ENCODE peak calls at places on chromosomes 12 and 14, in seven cellular contexts. R is upper lobe of right lung, M is glutamatergic neuron, T is heart right ventricle, O is endodermal cell, Q is GM13976, B is H9. U is an unnamed sample.

GRCh38 chr12:81294325-81295190 is 216.7 kb downstream of the ACSS3 start:
- DNase-seq in R (no peak), M (no peak), T (no peak), O (no peak), Q (no peak), B (no peak), U (no peak)

GRCh38 chr12:75058228-75058627 is 151.4 kb downstream of the KCNC2 start:
- DNase-seq in R (no peak), M (no peak), T (no peak), O (no peak), Q (no peak), B (no peak), U (no peak)

GRCh38 chr12:90062799-90063198 is 354.2 kb upstream of the ATP2B1 start:
- DNase-seq in R (no peak), M (no peak), T (no peak), O (no peak), Q (no peak), B (no peak), U (no peak)

GRCh38 chr14:103377522-103378041 is 7.6 kb upstream of the MARK3 start:
- DNase-seq in R (no peak), M (no peak), T (no peak), O (no peak), Q (no peak), B (no peak), U (no peak)

GRCh38 chr14:103550451-103551337 is 11.8 kb downstream of the BAG5 start:
- DNase-seq in R (peak), M (no peak), T (no peak), O (no peak), Q (no peak), B (no peak), U (no peak)

GRCh38 chr12:47270782-47271664 is 191.3 kb upstream of the AMIGO2 start:
- DNase-seq in R (no peak), M (no peak), T (no peak), O (no peak), Q (no peak), B (no peak), U (no peak)

GRCh38 chr12:128971802-128972201 is 118.5 kb downstream of the GLT1D1 start:
- DNase-seq in R (no peak), M (no peak), T (no peak), O (no peak), Q (no peak), B (no peak), U (no peak)

GRCh38 chr12:31322651-31323248 is 3.2 kb downstream of the SINHCAF start:
- DNase-seq in R (no peak), M (no peak), T (no peak), O (peak), Q (no peak), B (no peak), U (no peak)

GRCh38 chr14:92315050-92315785 is 7.7 kb upstream of the SLC24A4 start:
- DNase-seq in R (no peak), M (no peak), T (no peak), O (no peak), Q (no peak), B (no peak), U (no peak)

GRCh38 chr12:49548822-49549648 is 10.2 kb downstream of the KCNH3 start:
- DNase-seq in R (peak), M (peak), T (no peak), O (peak), Q (peak), B (peak), U (no peak)

GRCh38 chr12:63766498-63766897 is 13.2 kb upstream of the RXYLT1 start:
- DNase-seq in R (no peak), M (no peak), T (no peak), O (no peak), Q (no peak), B (no peak), U (no peak)

GRCh38 chr12:3168775-3169221 is 91.6 kb downstream of the TSPAN9 start:
- DNase-seq in R (no peak), M (no peak), T (no peak), O (peak), Q (no peak), B (no peak), U (peak)

GRCh38 chr12:112148031-112148513 is 22.7 kb downstream of the TRAFD1 start:
- DNase-seq in R (peak), M (no peak), T (no peak), O (peak), Q (peak), B (no peak), U (no peak)

GRCh38 chr12:76879710-76880025 is 849 bp upstream of the CSRP2 start:
- DNase-seq in R (no peak), M (peak), T (no peak), O (no peak), Q (no peak), B (no peak), U (no peak)

GRCh38 chr14:53517276-53517960 is 364.3 kb upstream of the DDHD1 start:
- DNase-seq in R (no peak), M (no peak), T (no peak), O (no peak), Q (no peak), B (no peak), U (no peak)

GRCh38 chr14:68238956-68239355 is 419.4 kb downstream of the RAD51B start:
- DNase-seq in R (no peak), M (no peak), T (no peak), O (no peak), Q (no peak), B (no peak), U (no peak)

GRCh38 chr14:68236525-68236924 is 416.9 kb downstream of the RAD51B start:
- DNase-seq in R (no peak), M (no peak), T (no peak), O (no peak), Q (no peak), B (no peak), U (no peak)

GRCh38 chr14:68240388-68240787 is 420.8 kb downstream of the RAD51B start:
- DNase-seq in R (no peak), M (no peak), T (no peak), O (no peak), Q (no peak), B (no peak), U (no peak)

GRCh38 chr14:68241862-68242490 is 422.4 kb downstream of the RAD51B start:
- DNase-seq in R (no peak), M (no peak), T (no peak), O (no peak), Q (no peak), B (no peak), U (no peak)

DNA sequence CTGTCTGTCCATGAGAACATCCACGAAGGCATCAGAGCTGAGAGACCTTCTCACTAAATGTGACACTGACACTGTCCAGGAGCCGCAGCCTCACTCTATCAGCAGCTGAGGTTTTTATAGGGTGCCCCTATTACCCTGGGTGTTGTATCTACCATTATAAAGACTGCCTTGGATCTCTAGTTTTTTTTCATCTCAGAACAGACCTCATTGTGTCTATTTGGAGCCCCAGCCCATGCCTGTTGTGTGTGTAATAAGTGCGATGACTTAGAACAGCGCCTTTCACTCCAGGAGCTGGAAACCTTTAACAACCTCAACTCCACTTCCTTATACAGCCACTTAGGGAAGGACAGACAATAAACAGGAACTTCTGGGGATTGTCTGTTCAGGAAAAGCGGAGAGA is 420.4 kb downstream of the RAD51B start:
- DNase-seq in R (no peak), M (no peak), T (no peak), O (no peak), Q (no peak), B (no peak), U (no peak)
- TF ChIP-seq CTCF in R (no peak), M (no peak), T (no peak), O (no peak), Q (no peak), B (no peak), U (no peak)

DNA sequence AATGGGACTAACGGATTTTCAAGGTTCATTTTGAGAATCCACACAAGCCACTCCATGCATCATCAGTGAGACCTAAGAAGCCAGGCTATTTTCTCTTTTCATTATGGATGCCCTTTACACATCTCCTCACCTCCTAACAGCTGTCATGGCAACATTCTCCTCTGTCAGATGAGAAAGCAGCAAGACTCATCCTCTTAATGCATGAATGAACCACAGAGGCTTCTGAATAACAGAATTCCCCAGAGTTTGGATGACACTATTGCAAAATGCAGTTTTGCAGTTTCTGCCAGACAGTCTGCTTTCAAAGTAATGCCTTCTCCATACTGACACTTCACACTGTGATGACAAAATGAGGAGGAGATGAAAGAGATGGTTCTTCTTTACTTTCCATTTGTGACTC is 286.7 kb upstream of the GRIP1 start:
- DNase-seq in R (no peak), M (no peak), T (no peak), O (no peak), Q (no peak), B (no peak), U (no peak)
- TF ChIP-seq CTCF in R (no peak), M (no peak), T (no peak), O (no peak), Q (no peak), B (no peak), U (no peak)

GRCh38 chr12:119673634-119674033 is 5.7 kb downstream of the PRKAB1 start:
- DNase-seq in R (no peak), M (no peak), T (peak), O (no peak), Q (no peak), B (no peak), U (no peak)
- TF ChIP-seq CTCF in R (no peak), M (no peak), T (no peak), O (no peak), Q (no peak), B (no peak), U (no peak)

GRCh38 chr14:106679776-106680175 is 1153.4 kb downstream of the TMEM121 start:
- DNase-seq in R (no peak), M (no peak), T (no peak), O (no peak), Q (no peak), B (no peak), U (no peak)

GRCh38 chr14:106686533-106686932 is 1160.2 kb downstream of the TMEM121 start:
- DNase-seq in R (no peak), M (no peak), T (no peak), O (no peak), Q (no peak), B (no peak), U (no peak)

GRCh38 chr14:106681161-106681955 is 1155.0 kb downstream of the TMEM121 start:
- DNase-seq in R (no peak), M (no peak), T (no peak), O (no peak), Q (no peak), B (no peak), U (no peak)
- TF ChIP-seq CTCF in R (no peak), M (no peak), T (no peak), O (no peak), Q (no peak), B (no peak), U (no peak)

GRCh38 chr12:94150483-94151225 is 2.3 kb downstream of the PLXNC1 start:
- DNase-seq in R (peak), M (peak), T (no peak), O (peak), Q (peak), B (peak), U (no peak)
- TF ChIP-seq CTCF in R (no peak), M (no peak), T (no peak), O (no peak), Q (no peak), B (no peak), U (no peak)

GRCh38 chr14:64937821-64938193 is 4.7 kb downstream of the GPX2 start:
- DNase-seq in R (no peak), M (no peak), T (no peak), O (peak), Q (no peak), B (no peak), U (no peak)
- TF ChIP-seq CTCF in R (peak), M (no peak), T (peak), O (peak), Q (no peak), B (peak), U (no peak)

GRCh38 chr12:77995436-77996167 is 164.9 kb downstream of the NAV3 start:
- DNase-seq in R (no peak), M (no peak), T (no peak), O (no peak), Q (peak), B (no peak), U (no peak)

GRCh38 chr12:77999074-77999715 is 168.5 kb downstream of the NAV3 start:
- DNase-seq in R (no peak), M (no peak), T (no peak), O (no peak), Q (peak), B (no peak), U (no peak)

GRCh38 chr12:77993658-77994057 is 163.0 kb downstream of the NAV3 start:
- DNase-seq in R (no peak), M (no peak), T (no peak), O (no peak), Q (no peak), B (no peak), U (no peak)

GRCh38 chr12:77998236-77998786 is 167.6 kb downstream of the NAV3 start:
- DNase-seq in R (no peak), M (no peak), T (no peak), O (no peak), Q (no peak), B (no peak), U (no peak)

GRCh38 chr12:77996670-77997069 is 166.0 kb downstream of the NAV3 start:
- DNase-seq in R (no peak), M (no peak), T (no peak), O (no peak), Q (no peak), B (no peak), U (no peak)
- TF ChIP-seq CTCF in R (no peak), M (no peak), T (no peak), O (no peak), Q (no peak), B (no peak), U (no peak)

DNA sequence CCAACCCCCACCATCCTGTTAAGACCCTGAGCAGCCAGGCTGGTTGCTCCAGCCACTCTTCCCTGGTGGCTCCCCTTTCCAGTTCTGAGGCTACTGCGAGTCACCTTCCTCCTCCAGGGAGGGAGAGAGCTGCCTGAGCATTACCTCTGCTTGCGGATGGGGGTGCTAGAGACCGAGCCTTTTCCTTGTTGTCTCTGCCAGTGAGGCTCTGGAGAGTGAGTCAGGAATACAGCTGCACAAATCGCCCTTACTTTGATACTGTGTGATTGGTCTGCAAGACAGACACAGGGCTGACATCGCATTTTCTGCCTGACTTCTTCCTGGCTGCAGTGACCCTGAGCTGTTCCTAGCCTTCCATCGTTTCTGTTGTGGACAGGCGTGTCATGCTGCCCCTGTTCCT is 94.3 kb downstream of the SLC25A47 start:
- DNase-seq in R (no peak), M (peak), T (peak), O (peak), Q (no peak), B (peak), U (no peak)
- TF ChIP-seq CTCF in R (peak), M (peak), T (peak), O (peak), Q (no peak), B (peak), U (no peak)

GRCh38 chr14:81166126-81166525 is 54.6 kb downstream of the GTF2A1 start:
- DNase-seq in R (no peak), M (no peak), T (no peak), O (no peak), Q (no peak), B (no peak), U (no peak)

GRCh38 chr14:81162941-81163340 is 57.8 kb downstream of the GTF2A1 start:
- DNase-seq in R (no peak), M (no peak), T (no peak), O (no peak), Q (no peak), B (no peak), U (no peak)

GRCh38 chr14:81165188-81165587 is 55.6 kb downstream of the GTF2A1 start:
- DNase-seq in R (no peak), M (no peak), T (peak), O (no peak), Q (no peak), B (no peak), U (no peak)

GRCh38 chr14:81161749-81162148 is 59.0 kb downstream of the GTF2A1 start:
- DNase-seq in R (no peak), M (no peak), T (no peak), O (no peak), Q (no peak), B (no peak), U (no peak)

GRCh38 chr14:81164167-81164774 is 56.5 kb downstream of the GTF2A1 start:
- DNase-seq in R (no peak), M (peak), T (peak), O (peak), Q (peak), B (peak), U (no peak)
- TF ChIP-seq CTCF in R (peak), M (peak), T (peak), O (peak), Q (peak), B (peak), U (no peak)

GRCh38 chr14:30440986-30441385 is 118.0 kb upstream of the G2E3 start:
- DNase-seq in R (no peak), M (no peak), T (no peak), O (no peak), Q (no peak), B (no peak), U (no peak)

GRCh38 chr14:30444451-30444850 is 114.5 kb upstream of the G2E3 start:
- DNase-seq in R (no peak), M (no peak), T (no peak), O (no peak), Q (no peak), B (no peak), U (no peak)

GRCh38 chr14:30445852-30446251 is 113.1 kb upstream of the G2E3 start:
- DNase-seq in R (no peak), M (no peak), T (no peak), O (no peak), Q (no peak), B (no peak), U (no peak)

GRCh38 chr14:30445394-30445793 is 113.6 kb upstream of the G2E3 start:
- DNase-seq in R (no peak), M (no peak), T (no peak), O (no peak), Q (no peak), B (no peak), U (no peak)

DNA sequence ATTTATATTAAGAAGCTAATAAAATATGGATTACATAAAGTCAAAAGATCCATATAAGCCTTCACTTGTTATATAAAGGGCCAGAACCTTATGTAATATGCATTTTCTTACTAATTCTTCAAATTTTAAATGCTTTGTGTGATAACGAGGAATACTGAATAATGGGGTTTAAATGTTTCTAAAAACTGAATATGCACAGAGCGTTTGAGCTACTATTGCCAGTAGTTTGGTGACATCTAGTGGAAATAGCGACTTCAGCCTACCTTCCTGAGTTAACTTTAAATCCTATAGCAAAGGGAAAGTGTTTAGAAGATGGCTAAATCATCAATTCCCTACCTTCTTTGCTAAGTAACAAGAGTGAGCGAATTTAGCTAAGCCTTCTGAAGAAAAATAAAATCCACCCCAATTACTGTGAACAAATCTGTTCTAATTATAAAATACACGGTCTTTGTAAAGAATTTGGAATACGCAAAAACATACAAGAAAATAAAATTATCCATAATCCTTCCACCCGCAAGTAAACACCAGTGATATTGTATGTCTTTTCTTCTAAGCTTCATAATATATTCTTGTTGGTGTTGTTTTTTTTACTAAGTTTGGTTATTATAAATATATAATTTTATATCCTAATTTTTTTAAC is 115.5 kb upstream of the G2E3 start:
- DNase-seq in R (no peak), M (no peak), T (no peak), O (no peak), Q (no peak), B (no peak), U (no peak)
- TF ChIP-seq CTCF in R (peak), M (no peak), T (peak), O (peak), Q (peak), B (peak), U (no peak)

U was measured in omental fat pad.